ENCODE peak calls at places on chromosomes 4 and X, in nine cellular contexts. E is iPS DF 19.7, O is ecto neural progenitor cell, N is ELF-1, C is ovary, W is neuronal stem cell, J is T-helper 2 cell, B is coronary artery, H is endothelial cell. G is an unnamed sample.

GRCh38 chr4:55866973-55867574 is 13.6 kb downstream of the EXOC1 start:
- DNase-seq in E (no peak), O (no peak), N (peak; percentile 36), C (no peak), W (peak; percentile 18), J (no peak), B (no peak), H (no peak), G (no peak)

GRCh38 chr4:156575430-156576073 is 396.0 kb downstream of the PDGFC start:
- DNase-seq in E (no peak), O (no peak), N (no peak), C (no peak), W (no peak), J (no peak), B (no peak), H (no peak), G (no peak)

GRCh38 chr4:89001647-89002518 is 55.1 kb downstream of the FAM13A start:
- DNase-seq in E (no peak), O (no peak), N (no peak), C (no peak), W (no peak), J (no peak), B (no peak), H (no peak), G (no peak)

GRCh38 chr4:107600456-107600855 is 119.6 kb downstream of the PAPSS1 start:
- DNase-seq in E (no peak), O (no peak), N (no peak), C (no peak), W (no peak), J (no peak), B (no peak), H (no peak), G (no peak)

GRCh38 chrX:103063191-103063845 is 653 bp downstream of the BEX1 start:
- DNase-seq in E (no peak), O (peak; percentile 67), N (peak; percentile 49), C (peak; percentile 15), W (peak; percentile 59), J (no peak), B (no peak), H (peak; percentile 20), G (peak; percentile 37)

GRCh38 chrX:39576081-39576701 is 521.6 kb downstream of the BCOR start:
- DNase-seq in E (no peak), O (peak; percentile 66), N (peak; percentile 27), C (no peak), W (no peak), J (no peak), B (no peak), H (no peak), G (no peak)

GRCh38 chr4:39353478-39354177 is 12.5 kb downstream of the RFC1 start:
- DNase-seq in E (no peak), O (no peak), N (no peak), C (no peak), W (no peak), J (no peak), B (no peak), H (no peak), G (no peak)

GRCh38 chrX:262391-262909 is 18.7 kb upstream of the PLCXD1 start:
- DNase-seq in E (no peak), O (no peak), N (no peak), C (no peak), W (no peak), J (no peak), B (no peak), H (no peak), G (no peak)

GRCh38 chr4:25723409-25723808 is 67.8 kb downstream of the SLC34A2 start:
- DNase-seq in E (no peak), O (no peak), N (no peak), C (no peak), W (no peak), J (no peak), B (no peak), H (no peak), G (no peak)

GRCh38 chrX:109472939-109473713 is 8.8 kb downstream of the GUCY2F start:
- DNase-seq in E (no peak), O (peak; percentile 57), N (peak; percentile 79), C (peak; percentile 14), W (no peak), J (no peak), B (no peak), H (peak; percentile 33), G (peak; percentile 35)

GRCh38 chrX:261858-262390 is 19.3 kb upstream of the PLCXD1 start:
- DNase-seq in E (no peak), O (no peak), N (no peak), C (no peak), W (no peak), J (no peak), B (no peak), H (no peak), G (no peak)

GRCh38 chr4:73103799-73104503 is 34.4 kb upstream of the COX18 start:
- DNase-seq in E (no peak), O (no peak), N (peak; percentile 11), C (no peak), W (no peak), J (no peak), B (no peak), H (no peak), G (no peak)

GRCh38 chrX:25017667-25018247 is 2.0 kb upstream of the ARX start:
- DNase-seq in E (no peak), O (no peak), N (no peak), C (peak; percentile 79), W (no peak), J (no peak), B (no peak), H (no peak), G (no peak)

GRCh38 chrX:73940893-73941470 is 363.0 kb upstream of the ZCCHC13 start:
- DNase-seq in E (no peak), O (no peak), N (no peak), C (no peak), W (no peak), J (no peak), B (no peak), H (no peak), G (no peak)

GRCh38 chr4:89599026-89599425 is 237.9 kb downstream of the SNCA start:
- DNase-seq in E (no peak), O (no peak), N (no peak), C (no peak), W (no peak), J (no peak), B (no peak), H (no peak), G (no peak)

GRCh38 chrX:154696328-154697045 is 43.1 kb upstream of the CTAG2 start:
- DNase-seq in E (no peak), O (no peak), N (no peak), C (no peak), W (no peak), J (no peak), B (no peak), H (no peak), G (no peak)

GRCh38 chrX:47574609-47575325 is 7.5 kb upstream of the TIMP1 start:
- DNase-seq in E (no peak), O (no peak), N (peak; percentile 59), C (no peak), W (no peak), J (no peak), B (no peak), H (no peak), G (no peak)

G was measured in neural crest cell.